ENCODE peak calls at places on chromosomes 6 and 20, in six cellular contexts. Q is fibroblast of pulmonary artery, Z is spleen, J is natural killer cell, B is psoas muscle, D is stomach. S is an unnamed sample.

GRCh38 chr6:63634630-63635029 is 972 bp upstream of the PHF3 start:
- DNase-seq in Q (no peak), Z (no peak), J (no peak), B (no peak), D (no peak), S (peak)

GRCh38 chr6:17768881-17769280 is 62.2 kb upstream of the NUP153 start:
- DNase-seq in Q (no peak), Z (no peak), J (no peak), B (no peak), D (no peak), S (no peak)

GRCh38 chr20:41704896-41705295 is 86.7 kb upstream of the CHD6 start:
- DNase-seq in Q (no peak), Z (no peak), J (no peak), B (no peak), D (no peak), S (no peak)

GRCh38 chr6:29967379-29968010 is 25.2 kb downstream of the HLA-A start:
- DNase-seq in Q (no peak), Z (no peak), J (no peak), B (no peak), D (peak), S (peak)

GRCh38 chr6:170150590-170150945 is 140.3 kb downstream of the DLL1 start:
- DNase-seq in Q (peak), Z (no peak), J (no peak), B (no peak), D (no peak), S (no peak)

GRCh38 chr20:41150664-41151063 is 13.3 kb downstream of the PLCG1 start:
- DNase-seq in Q (no peak), Z (no peak), J (no peak), B (no peak), D (no peak), S (no peak)

GRCh38 chr20:33673411-33674293 is 576 bp downstream of the NECAB3 start:
- DNase-seq in Q (no peak), Z (no peak), J (no peak), B (no peak), D (no peak), S (no peak)

GRCh38 chr6:20575691-20576451 is 41.6 kb downstream of the CDKAL1 start:
- DNase-seq in Q (peak), Z (no peak), J (no peak), B (no peak), D (no peak), S (no peak)

GRCh38 chr6:130132286-130132701 is 90.5 kb downstream of the SAMD3 start:
- DNase-seq in Q (no peak), Z (no peak), J (peak), B (no peak), D (no peak), S (no peak)

GRCh38 chr6:36200998-36201596 is 4.6 kb downstream of the BRPF3 start:
- DNase-seq in Q (no peak), Z (no peak), J (no peak), B (no peak), D (no peak), S (no peak)

GRCh38 chr20:62822239-62822787 is 5.5 kb downstream of the COL9A3 start:
- DNase-seq in Q (no peak), Z (no peak), J (no peak), B (no peak), D (no peak), S (no peak)

GRCh38 chr20:25394276-25394675 is 3.6 kb upstream of the ABHD12 start:
- DNase-seq in Q (no peak), Z (no peak), J (no peak), B (no peak), D (no peak), S (no peak)

GRCh38 chr6:107419747-107420146 is 39.6 kb downstream of the PDSS2 start:
- DNase-seq in Q (peak), Z (no peak), J (no peak), B (no peak), D (no peak), S (no peak)

GRCh38 chr20:2289475-2289874 is 6.3 kb upstream of the TGM3 start:
- DNase-seq in Q (no peak), Z (no peak), J (no peak), B (no peak), D (no peak), S (no peak)

GRCh38 chr6:126228001-126228791 is 111.7 kb upstream of the CENPW start:
- DNase-seq in Q (no peak), Z (no peak), J (no peak), B (no peak), D (no peak), S (no peak)

GRCh38 chr20:43975096-43975768 is 60.6 kb downstream of the TOX2 start:
- DNase-seq in Q (peak), Z (no peak), J (no peak), B (no peak), D (no peak), S (no peak)

GRCh38 chr6:66128238-66128637 is 421.2 kb upstream of the EYS start:
- DNase-seq in Q (no peak), Z (no peak), J (no peak), B (no peak), D (no peak), S (no peak)

GRCh38 chr6:131427441-131428051 is 145.5 kb upstream of the ARG1 start:
- DNase-seq in Q (no peak), Z (no peak), J (no peak), B (no peak), D (no peak), S (no peak)

GRCh38 chr6:159480471-159480870 is 212.6 kb downstream of the SOD2 start:
- DNase-seq in Q (no peak), Z (no peak), J (no peak), B (no peak), D (no peak), S (no peak)

GRCh38 chr6:167580512-167580911 is 246.2 kb upstream of the AFDN start:
- DNase-seq in Q (no peak), Z (no peak), J (no peak), B (no peak), D (no peak), S (no peak)

GRCh38 chr6:103273048-103273447 is 1586.7 kb downstream of the HACE1 start:
- DNase-seq in Q (peak), Z (no peak), J (no peak), B (no peak), D (no peak), S (peak)

GRCh38 chr20:20083796-20084195 is 31.5 kb downstream of the CFAP61 start:
- DNase-seq in Q (peak), Z (no peak), J (no peak), B (no peak), D (no peak), S (peak)

GRCh38 chr6:8707956-8708772 is 272.8 kb upstream of the SLC35B3 start:
- DNase-seq in Q (peak), Z (no peak), J (no peak), B (no peak), D (peak), S (peak)

GRCh38 chr20:21622097-21622496 is 83.4 kb upstream of the PAX1 start:
- DNase-seq in Q (no peak), Z (no peak), J (no peak), B (no peak), D (no peak), S (no peak)

GRCh38 chr20:3203315-3204123 is 963 bp downstream of the DDRGK1 start:
- DNase-seq in Q (no peak), Z (peak), J (no peak), B (no peak), D (peak), S (peak)

GRCh38 chr6:161908872-161909271 is 635.0 kb upstream of the AGPAT4 start:
- DNase-seq in Q (no peak), Z (no peak), J (no peak), B (no peak), D (no peak), S (no peak)

GRCh38 chr6:110140650-110141049 is 38.8 kb downstream of the WASF1 start:
- DNase-seq in Q (peak), Z (no peak), J (no peak), B (no peak), D (no peak), S (no peak)

GRCh38 chr6:32854376-32855178 is 585 bp downstream of the PSMB9 start:
- DNase-seq in Q (peak), Z (peak), J (peak), B (no peak), D (peak), S (peak)

GRCh38 chr20:22583773-22584629 is at the start of gene FOXA2:
- DNase-seq in Q (no peak), Z (no peak), J (no peak), B (no peak), D (peak), S (no peak)

GRCh38 chr20:45104786-45105185 is 3.9 kb upstream of the KCNS1 start:
- DNase-seq in Q (peak), Z (no peak), J (no peak), B (no peak), D (no peak), S (no peak)

GRCh38 chr20:38674178-38675133 is 49.8 kb upstream of the SLC32A1 start:
- DNase-seq in Q (peak), Z (peak), J (peak), B (peak), D (no peak), S (peak)

GRCh38 chr6:42201382-42201781 is 6.6 kb upstream of the GUCA1B start:
- DNase-seq in Q (peak), Z (no peak), J (no peak), B (no peak), D (no peak), S (no peak)

GRCh38 chr20:61745397-61746146 is 320.1 kb downstream of the TAF4 start:
- DNase-seq in Q (no peak), Z (peak), J (no peak), B (no peak), D (no peak), S (no peak)

GRCh38 chr6:83862776-83863471 is 3.4 kb downstream of the CYB5R4 start:
- DNase-seq in Q (no peak), Z (no peak), J (no peak), B (no peak), D (no peak), S (peak)

GRCh38 chr6:15922510-15923307 is 206.2 kb upstream of the MYLIP start:
- DNase-seq in Q (peak), Z (no peak), J (no peak), B (no peak), D (no peak), S (no peak)

GRCh38 chr6:133235219-133235618 is 5.9 kb upstream of the EYA4 start:
- DNase-seq in Q (no peak), Z (no peak), J (no peak), B (no peak), D (no peak), S (no peak)

GRCh38 chr20:52432740-52433139 is 241.2 kb upstream of the ZFP64 start:
- DNase-seq in Q (peak), Z (no peak), J (no peak), B (no peak), D (no peak), S (no peak)
- TF ChIP-seq CTCF in Q (no peak), Z (no peak), J (no peak), B (no peak), D (no peak), S (no peak)

GRCh38 chr6:154705471-154706113 is 27.6 kb upstream of the SCAF8 start:
- DNase-seq in Q (peak), Z (no peak), J (no peak), B (no peak), D (no peak), S (peak)
- TF ChIP-seq CTCF in Q (peak), Z (no peak), J (peak), B (no peak), D (no peak), S (peak)

GRCh38 chr20:63857751-63858392 is 3.4 kb upstream of the ABHD16B start:
- DNase-seq in Q (peak), Z (peak), J (no peak), B (no peak), D (no peak), S (no peak)

GRCh38 chr20:63860325-63861051 is 810 bp upstream of the ABHD16B start:
- DNase-seq in Q (no peak), Z (peak), J (no peak), B (no peak), D (no peak), S (no peak)

GRCh38 chr20:63856111-63856511 is 5.2 kb upstream of the ABHD16B start:
- DNase-seq in Q (no peak), Z (peak), J (no peak), B (no peak), D (no peak), S (no peak)

GRCh38 chr20:63859166-63859699 is 2.1 kb upstream of the ABHD16B start:
- DNase-seq in Q (no peak), Z (no peak), J (no peak), B (no peak), D (no peak), S (no peak)

GRCh38 chr20:63858393-63859165 is 2.7 kb upstream of the ABHD16B start:
- DNase-seq in Q (peak), Z (peak), J (no peak), B (no peak), D (no peak), S (peak)
- TF ChIP-seq CTCF in Q (peak), Z (no peak), J (no peak), B (peak), D (no peak), S (no peak)

GRCh38 chr6:149749594-149750135 is at the start of gene PCMT1:
- DNase-seq in Q (peak), Z (peak), J (peak), B (peak), D (peak), S (peak)
- TF ChIP-seq CTCF in Q (no peak), Z (no peak), J (no peak), B (no peak), D (no peak), S (no peak)

DNA sequence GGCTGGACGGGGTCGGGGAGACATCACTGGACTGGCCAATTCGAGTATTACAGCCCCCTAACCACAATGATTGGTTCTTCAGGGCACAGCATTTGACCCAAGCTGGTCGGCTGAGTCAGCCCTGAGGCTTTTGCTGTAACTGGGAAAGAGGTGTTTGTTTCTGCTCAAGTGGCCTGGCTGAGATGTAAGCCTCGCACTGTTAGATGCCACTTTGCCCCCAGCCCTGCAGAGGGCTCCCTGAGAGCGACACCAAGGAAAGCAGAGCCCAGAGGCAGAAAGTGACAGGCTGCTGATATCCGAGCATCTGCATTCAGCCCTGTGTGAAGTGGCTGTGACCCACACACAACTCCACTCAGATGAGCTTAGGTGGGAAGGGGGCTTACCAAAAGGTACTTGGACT is 19.4 kb downstream of the ERGIC3 start:
- DNase-seq in Q (peak), Z (no peak), J (no peak), B (no peak), D (no peak), S (peak)
- TF ChIP-seq CTCF in Q (peak), Z (no peak), J (no peak), B (no peak), D (no peak), S (peak)

DNA sequence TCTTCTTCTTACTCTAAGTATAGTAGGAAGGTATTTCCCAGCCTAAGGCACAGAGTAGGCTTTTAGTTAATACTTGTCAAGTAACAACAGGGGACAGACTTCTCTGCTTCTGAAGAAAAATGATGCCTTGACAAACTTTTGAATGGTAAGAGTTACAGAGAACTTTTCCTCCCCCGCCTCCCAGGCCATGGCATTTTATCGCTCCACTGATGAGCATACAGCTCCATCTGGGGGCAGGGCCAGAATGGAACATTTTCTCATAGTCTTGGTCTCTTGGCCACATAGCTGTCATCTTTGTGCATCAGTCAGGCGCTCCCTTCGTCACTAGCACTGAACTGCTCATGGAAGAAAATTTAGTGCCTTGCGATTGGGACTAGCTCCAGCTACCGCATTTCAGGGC is 1066.8 kb upstream of the CITED2 start:
- DNase-seq in Q (peak), Z (peak), J (no peak), B (peak), D (peak), S (no peak)
- TF ChIP-seq CTCF in Q (peak), Z (no peak), J (no peak), B (peak), D (no peak), S (peak)